ENCODE peak calls at places on chromosomes 7 and 10, in five cellular contexts. U, B, K, Q and D are unnamed samples.

GRCh38 chr10:46298346-46299266 is 11.8 kb downstream of the ANTXRL start:
- DNase-seq in U (no peak), B (no peak), K (no peak), Q (no peak), D (no peak)

GRCh38 chr7:24926623-24927539 is 53.1 kb downstream of the OSBPL3 start:
- DNase-seq in U (no peak), B (peak; percentile 87), K (no peak), Q (no peak), D (peak; percentile 41)

GRCh38 chr10:109912335-109913282 is 10.7 kb downstream of the XPNPEP1 start:
- DNase-seq in U (no peak), B (no peak), K (peak; percentile 28), Q (no peak), D (no peak)

GRCh38 chr10:59655309-59655708 is 54.3 kb downstream of the SLC16A9 start:
- DNase-seq in U (no peak), B (no peak), K (no peak), Q (no peak), D (no peak)

GRCh38 chr7:123538189-123538714 is 3.9 kb upstream of the IQUB start:
- DNase-seq in U (peak; percentile 82), B (peak; percentile 53), K (peak; percentile 23), Q (no peak), D (peak; percentile 61)

GRCh38 chr10:62811159-62811875 is 4.8 kb downstream of the EGR2 start:
- DNase-seq in U (no peak), B (no peak), K (no peak), Q (no peak), D (no peak)

GRCh38 chr10:26802527-26802926 is 58.2 kb downstream of the ABI1 start:
- DNase-seq in U (no peak), B (no peak), K (no peak), Q (no peak), D (no peak)

GRCh38 chr10:78627254-78627795 is 441.4 kb upstream of the ZMIZ1 start:
- DNase-seq in U (no peak), B (no peak), K (no peak), Q (no peak), D (no peak)

GRCh38 chr10:103021150-103021896 is 103.2 kb downstream of the CNNM2 start:
- DNase-seq in U (no peak), B (no peak), K (no peak), Q (no peak), D (no peak)

GRCh38 chr10:91856637-91857036 is 52.6 kb downstream of the FGFBP3 start:
- DNase-seq in U (no peak), B (no peak), K (peak; percentile 19), Q (no peak), D (no peak)

GRCh38 chr7:41487229-41487861 is 215.5 kb downstream of the INHBA start:
- DNase-seq in U (no peak), B (no peak), K (no peak), Q (no peak), D (no peak)

GRCh38 chr10:124155781-124156401 is 62.5 kb upstream of the CHST15 start:
- DNase-seq in U (no peak), B (no peak), K (no peak), Q (no peak), D (no peak)

GRCh38 chr7:36514289-36515243 is 124.9 kb downstream of the ANLN start:
- DNase-seq in U (no peak), B (no peak), K (no peak), Q (no peak), D (no peak)

GRCh38 chr7:1257863-1258262 is 25.2 kb downstream of the UNCX start:
- DNase-seq in U (no peak), B (no peak), K (no peak), Q (no peak), D (no peak)

GRCh38 chr10:71963756-71964668 is at the start of gene CHST3:
- DNase-seq in U (peak; percentile 55), B (no peak), K (peak; percentile 81), Q (peak; percentile 83), D (no peak)

GRCh38 chr7:107711301-107711700 is 32.6 kb upstream of the CBLL1 start:
- DNase-seq in U (no peak), B (peak; percentile 44), K (no peak), Q (no peak), D (no peak)

GRCh38 chr7:146772581-146772980 is 656.0 kb downstream of the CNTNAP2 start:
- DNase-seq in U (peak; percentile 59), B (no peak), K (peak; percentile 32), Q (no peak), D (no peak)

GRCh38 chr10:116608683-116609594 is 11.8 kb upstream of the PNLIPRP2 start:
- DNase-seq in U (no peak), B (no peak), K (peak; percentile 21), Q (no peak), D (no peak)

GRCh38 chr10:19815478-19816419 is 483 bp upstream of the PLXDC2 start:
- DNase-seq in U (peak; percentile 96), B (no peak), K (peak; percentile 76), Q (peak; percentile 85), D (no peak)

GRCh38 chr10:986881-987634 is 1.2 kb upstream of the GTPBP4 start:
- DNase-seq in U (no peak), B (peak; percentile 84), K (no peak), Q (no peak), D (peak; percentile 31)

GRCh38 chr10:62450905-62451605 is 76.9 kb downstream of the ZNF365 start:
- DNase-seq in U (no peak), B (no peak), K (no peak), Q (no peak), D (no peak)

GRCh38 chr7:36487756-36488336 is 98.2 kb downstream of the ANLN start:
- DNase-seq in U (peak; percentile 67), B (no peak), K (peak; percentile 69), Q (no peak), D (peak; percentile 16)

GRCh38 chr10:12333382-12334185 is 15.8 kb upstream of the CAMK1D start:
- DNase-seq in U (peak; percentile 89), B (peak; percentile 94), K (peak; percentile 79), Q (peak; percentile 62), D (peak; percentile 90)

GRCh38 chr7:76233538-76234281 is 32.0 kb downstream of the SRRM3 start:
- DNase-seq in U (no peak), B (no peak), K (no peak), Q (no peak), D (no peak)

GRCh38 chr10:5559642-5560141 is 34.9 kb downstream of the CALML3 start:
- DNase-seq in U (peak; percentile 20), B (no peak), K (no peak), Q (peak; percentile 12), D (no peak)

DNA sequence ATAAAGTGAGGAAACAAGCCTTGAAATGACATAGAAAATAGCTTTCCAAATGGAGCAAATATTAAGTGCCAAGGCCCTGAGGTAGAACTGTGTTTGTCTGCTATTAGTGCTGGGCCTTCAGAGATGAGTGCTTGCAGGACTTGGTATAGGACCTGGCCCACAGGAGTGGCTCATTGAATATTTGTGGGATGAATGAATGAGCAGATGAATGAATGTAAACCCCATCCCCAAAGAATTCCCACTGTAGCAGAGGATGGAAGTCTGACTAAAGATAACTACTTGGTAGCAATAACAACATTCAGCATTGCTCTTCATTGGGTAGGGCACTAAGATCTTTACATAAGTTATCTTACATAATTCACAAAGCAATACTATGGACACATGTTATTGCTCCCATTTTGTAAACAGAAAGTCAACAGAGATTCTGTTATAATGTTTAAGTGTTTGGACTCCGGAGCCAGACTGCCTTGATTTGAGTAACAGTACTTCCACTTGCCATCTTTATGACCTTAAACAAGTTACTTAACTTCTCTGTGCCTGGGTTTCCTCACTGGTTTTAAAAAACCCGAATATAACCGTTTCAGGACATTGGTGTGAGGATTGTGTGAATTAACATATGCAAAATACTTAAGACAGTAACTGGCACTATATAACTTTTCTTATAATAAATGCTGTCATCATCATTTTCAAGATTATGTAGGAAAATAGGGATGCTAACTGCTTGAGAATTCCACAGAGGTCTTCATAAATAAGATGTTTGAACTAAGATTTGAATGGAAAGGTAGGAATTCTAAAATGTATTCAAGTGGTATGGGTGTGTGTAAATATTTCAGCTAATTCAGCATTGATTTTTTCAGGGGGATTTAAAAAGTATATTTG is 141.9 kb downstream of the PRKG1 start:
- DNase-seq in U (no peak), B (no peak), K (no peak), Q (no peak), D (no peak)
- H3K4me3 ChIP-seq in U (no peak overlapping the region), B (no peak overlapping the region), K (no peak overlapping the region), Q (no peak overlapping the region), D (no peak overlapping the region)

DNA sequence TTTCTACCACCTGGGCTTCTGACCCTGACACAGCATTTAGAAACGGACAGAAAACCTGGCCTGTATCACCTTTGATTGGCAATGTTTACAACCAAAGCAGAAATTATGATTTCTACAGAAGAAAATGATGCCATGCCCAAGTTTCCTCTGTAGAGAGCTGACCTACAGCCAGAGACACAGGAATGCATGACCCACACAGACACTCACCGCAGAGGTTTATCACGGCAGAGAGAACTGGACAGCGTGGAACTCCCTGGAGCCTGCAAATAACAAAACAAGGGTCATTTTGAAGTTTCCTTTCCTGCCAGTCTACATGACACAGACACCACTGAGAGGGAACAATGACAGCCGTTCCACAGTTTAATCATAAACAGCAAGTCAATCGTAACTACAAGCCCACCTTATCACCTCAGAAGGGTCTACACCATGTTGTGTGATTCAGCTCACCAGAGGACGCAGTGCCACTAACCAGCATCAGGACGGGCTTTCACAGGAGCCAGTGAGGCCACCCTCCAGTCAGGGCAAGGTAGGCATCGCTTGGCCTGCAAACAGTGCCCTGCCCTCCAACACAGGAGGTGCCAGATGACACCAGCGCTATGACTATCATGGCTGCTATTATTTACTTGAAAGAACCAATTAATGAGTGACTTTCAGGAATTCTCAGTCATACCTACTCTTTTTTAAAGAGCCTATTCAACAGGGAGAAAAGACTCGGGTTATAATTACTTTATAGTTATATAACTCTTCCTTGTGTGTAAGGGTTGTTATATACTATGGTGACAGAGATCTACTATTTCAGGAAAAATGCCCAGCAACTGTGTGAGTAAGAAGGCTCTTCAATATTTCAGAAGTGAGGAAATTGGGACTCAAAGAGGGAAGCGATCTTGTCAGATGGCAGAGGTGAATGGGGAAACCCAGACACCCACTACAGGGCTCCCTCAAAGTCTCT is 139.8 kb downstream of the TNS3 start:
- DNase-seq in U (no peak), B (no peak), K (no peak), Q (no peak), D (no peak)
- H3K4me3 ChIP-seq in U (no peak overlapping the region), B (no peak overlapping the region), K (no peak overlapping the region), Q (no peak overlapping the region), D (no peak overlapping the region)

DNA sequence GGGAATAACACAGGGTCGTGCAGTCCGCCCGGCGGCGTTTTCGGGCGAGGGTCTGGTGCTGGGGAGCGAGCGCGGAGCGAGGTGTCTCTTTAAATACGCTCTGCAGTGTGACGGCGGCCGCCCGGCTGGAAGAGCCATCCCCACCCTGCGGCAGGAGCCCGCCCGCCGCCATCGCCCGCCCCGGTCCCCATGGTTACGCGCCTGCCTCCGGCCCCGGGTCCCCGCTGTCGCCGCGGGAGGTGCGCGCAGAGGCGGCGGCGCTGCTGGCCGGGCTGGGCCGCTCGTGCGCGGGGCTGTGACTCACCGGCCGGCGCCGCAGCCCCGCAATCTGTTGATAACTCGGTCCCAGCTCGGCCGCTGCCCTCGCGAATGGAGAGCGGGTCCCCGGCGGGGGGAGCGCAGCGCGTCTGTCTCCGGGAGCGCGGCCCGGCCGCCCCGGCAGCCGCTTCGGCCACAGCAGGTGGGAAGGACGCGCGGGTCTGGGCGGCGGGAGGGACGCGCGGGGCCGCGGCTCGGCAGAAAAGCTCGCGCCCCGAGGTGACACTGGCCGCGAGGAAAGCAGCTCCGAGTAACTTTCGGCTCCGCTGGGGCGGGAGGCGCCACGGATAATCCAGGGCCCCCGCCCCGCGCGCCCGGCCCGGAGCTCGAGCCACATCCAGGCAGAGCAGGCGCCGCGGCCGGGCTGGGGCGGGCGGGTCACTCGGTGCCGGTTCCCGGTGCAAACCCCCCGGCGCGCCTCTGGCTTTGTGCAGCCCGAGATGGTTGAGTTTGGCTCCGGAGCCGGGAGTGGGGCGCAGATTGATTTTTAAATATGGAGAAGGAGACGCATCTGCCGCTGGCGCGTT is at the start of gene ADGRA1:
- DNase-seq in U (peak; percentile 13), B (no peak), K (peak; percentile 61), Q (no peak), D (no peak)
- H3K4me3 ChIP-seq in U (peak within 1 kb of the TSS; percentile 38), B (no peak within 1 kb of the TSS), K (no peak within 1 kb of the TSS), Q (no peak within 1 kb of the TSS), D (no peak within 1 kb of the TSS)

GRCh38 chr10:51950371-51950995 is 251.1 kb upstream of the CSTF2T start:
- DNase-seq in U (no peak), B (no peak), K (no peak), Q (peak; percentile 24), D (no peak)
- H3K4me3 ChIP-seq in U (no peak overlapping the region), B (no peak overlapping the region), K (no peak overlapping the region), Q (no peak overlapping the region), D (no peak overlapping the region)